ENCODE peak calls at places on chromosome 7, in five cellular contexts. Q is endothelial cell, K is HFFc6, R is GM10248, F is Calu3. T is an unnamed sample.
A peak's percentile ranks its signal among the peaks of the same experiment; 100 is the strongest.

GRCh38 chr7:154978045-154978444 is 24.9 kb downstream of the PAXIP1 start:
- DNase-seq in Q (no peak), K (no peak), R (no peak), F (no peak), T (no peak)

GRCh38 chr7:80324032-80324431 is 187.8 kb downstream of the GNAT3 start:
- DNase-seq in Q (no peak), K (peak; percentile 92), R (no peak), F (peak; percentile 46), T (no peak)

GRCh38 chr7:150342119-150342405 is 633 bp upstream of the RARRES2 start:
- DNase-seq in Q (no peak), K (no peak), R (no peak), F (no peak), T (no peak)

GRCh38 chr7:41731486-41732278 is 28.8 kb upstream of the INHBA start:
- DNase-seq in Q (no peak), K (no peak), R (peak; percentile 52), F (no peak), T (no peak)

GRCh38 chr7:18939771-18940576 is 177.5 kb downstream of the TWIST1 start:
- DNase-seq in Q (no peak), K (no peak), R (no peak), F (no peak), T (no peak)

GRCh38 chr7:28811003-28811402 is 147.1 kb downstream of the TRIL start:
- DNase-seq in Q (no peak), K (no peak), R (no peak), F (no peak), T (no peak)

GRCh38 chr7:27223941-27224590 is 18.5 kb upstream of the EVX1 start:
- DNase-seq in Q (no peak), K (no peak), R (no peak), F (no peak), T (no peak)

GRCh38 chr7:42746226-42746625 is 165.6 kb downstream of the C7orf25 start:
- DNase-seq in Q (no peak), K (no peak), R (no peak), F (no peak), T (no peak)

GRCh38 chr7:32957326-32958045 is at the start of gene FKBP9:
- DNase-seq in Q (peak; percentile 82), K (peak; percentile 72), R (peak; percentile 81), F (peak; percentile 96), T (peak; percentile 88)

GRCh38 chr7:13042605-13043236 is 355.3 kb downstream of the ARL4A start:
- DNase-seq in Q (no peak), K (peak; percentile 8), R (no peak), F (no peak), T (no peak)

GRCh38 chr7:137951700-137952099 is 50.2 kb downstream of the CREB3L2 start:
- DNase-seq in Q (no peak), K (no peak), R (no peak), F (no peak), T (no peak)

GRCh38 chr7:6612819-6613218 is 2.6 kb upstream of the ZNF853 start:
- DNase-seq in Q (no peak), K (no peak), R (no peak), F (no peak), T (no peak)

GRCh38 chr7:150420987-150421674 is 29.3 kb upstream of the GIMAP8 start:
- DNase-seq in Q (peak; percentile 89), K (peak; percentile 65), R (peak; percentile 88), F (peak; percentile 88), T (peak; percentile 86)

GRCh38 chr7:122970740-122971725 is 24.5 kb downstream of the TAS2R16 start:
- DNase-seq in Q (no peak), K (no peak), R (no peak), F (no peak), T (no peak)

GRCh38 chr7:5452937-5453540 is 29.4 kb upstream of the TNRC18 start:
- DNase-seq in Q (no peak), K (peak; percentile 19), R (no peak), F (peak; percentile 41), T (no peak)

GRCh38 chr7:133253522-133253882 is 624 bp downstream of the EXOC4 start:
- DNase-seq in Q (peak; percentile 5), K (no peak), R (no peak), F (peak; percentile 2), T (no peak)

GRCh38 chr7:55013851-55014250 is 5.0 kb upstream of the EGFR start:
- DNase-seq in Q (no peak), K (no peak), R (no peak), F (no peak), T (no peak)

GRCh38 chr7:27101906-27102577 is 441 bp downstream of the HOXA2 start:
- DNase-seq in Q (no peak), K (no peak), R (no peak), F (no peak), T (no peak)

GRCh38 chr7:32513205-32513604 is 17.9 kb downstream of the AVL9 start:
- DNase-seq in Q (no peak), K (no peak), R (no peak), F (no peak), T (no peak)

GRCh38 chr7:103065666-103066065 is 8.9 kb downstream of the FBXL13 start:
- DNase-seq in Q (peak; percentile 74), K (no peak), R (peak; percentile 34), F (peak; percentile 67), T (peak; percentile 86)

GRCh38 chr7:143975617-143976016 is 21.0 kb downstream of the OR2F1 start:
- DNase-seq in Q (no peak), K (peak; percentile 12), R (no peak), F (no peak), T (no peak)

GRCh38 chr7:39589323-39590111 is 23.3 kb downstream of the YAE1 start:
- DNase-seq in Q (peak; percentile 14), K (peak; percentile 78), R (peak; percentile 52), F (peak; percentile 58), T (no peak)

GRCh38 chr7:40483630-40484029 is 348.8 kb downstream of the SUGCT start:
- DNase-seq in Q (no peak), K (no peak), R (no peak), F (no peak), T (no peak)

GRCh38 chr7:44533301-44534055 is 7.7 kb downstream of the NPC1L1 start:
- DNase-seq in Q (no peak), K (no peak), R (peak; percentile 17), F (no peak), T (no peak)

GRCh38 chr7:55150709-55151108 is 131.9 kb downstream of the EGFR start:
- DNase-seq in Q (no peak), K (no peak), R (no peak), F (no peak), T (no peak)

GRCh38 chr7:139505563-139505962 is 17.9 kb upstream of the CLEC2L start:
- DNase-seq in Q (peak; percentile 60), K (peak; percentile 4), R (no peak), F (peak; percentile 13), T (peak; percentile 22)

GRCh38 chr7:84196007-84196551 is 1.5 kb upstream of the SEMA3A start:
- DNase-seq in Q (no peak), K (peak; percentile 53), R (no peak), F (peak; percentile 10), T (no peak)

GRCh38 chr7:20191044-20191867 is 25.9 kb downstream of the MACC1 start:
- DNase-seq in Q (no peak), K (no peak), R (no peak), F (no peak), T (no peak)

GRCh38 chr7:135328526-135328925 is 94.9 kb downstream of the STRA8 start:
- DNase-seq in Q (no peak), K (no peak), R (no peak), F (no peak), T (no peak)

GRCh38 chr7:128835790-128836641 is 5.8 kb downstream of the FLNC start:
- DNase-seq in Q (no peak), K (no peak), R (no peak), F (no peak), T (no peak)

GRCh38 chr7:44964384-44964830 is 14.4 kb downstream of the MYO1G start:
- DNase-seq in Q (no peak), K (no peak), R (no peak), F (no peak), T (peak; percentile 27)

GRCh38 chr7:151166629-151167196 is 781 bp downstream of the GBX1 start:
- DNase-seq in Q (no peak), K (no peak), R (no peak), F (no peak), T (no peak)

GRCh38 chr7:8724080-8724718 is 290.8 kb downstream of the NXPH1 start:
- DNase-seq in Q (peak; percentile 57), K (no peak), R (peak; percentile 54), F (peak; percentile 74), T (peak; percentile 71)
- TF ChIP-seq CTCF in Q (peak; percentile 74), K (peak; percentile 64), R (peak; percentile 75), F (peak; percentile 86), T (peak; percentile 95)

GRCh38 chr7:142405122-142405765 is 147.4 kb upstream of the PRSS58 start:
- DNase-seq in Q (no peak), K (peak; percentile 66), R (no peak), F (no peak), T (no peak)
- TF ChIP-seq CTCF in Q (no peak), K (peak; percentile 49), R (no peak), F (no peak), T (no peak)

GRCh38 chr7:35430547-35431153 is 176.8 kb upstream of the TBX20 start:
- DNase-seq in Q (no peak), K (no peak), R (no peak), F (no peak), T (peak; percentile 52)
- TF ChIP-seq CTCF in Q (peak; percentile 44), K (peak; percentile 58), R (peak; percentile 27), F (peak; percentile 43), T (peak; percentile 89)

GRCh38 chr7:1058821-1059199 is 14.5 kb downstream of the GPR146 start:
- DNase-seq in Q (no peak), K (no peak), R (no peak), F (no peak), T (no peak)
- TF ChIP-seq CTCF in Q (no peak), K (no peak), R (no peak), F (no peak), T (no peak)

GRCh38 chr7:97418312-97418711 is 300.8 kb downstream of the SDHAF3 start:
- DNase-seq in Q (peak; percentile 15), K (no peak), R (no peak), F (no peak), T (no peak)
- TF ChIP-seq CTCF in Q (peak; percentile 31), K (no peak), R (no peak), F (no peak), T (no peak)

GRCh38 chr7:141974831-141975230 is 1.3 kb upstream of the TAS2R38 start:
- DNase-seq in Q (peak; percentile 30), K (no peak), R (no peak), F (peak; percentile 58), T (no peak)
- TF ChIP-seq CTCF in Q (peak; percentile 40), K (peak; percentile 20), R (peak; percentile 23), F (peak; percentile 56), T (peak; percentile 25)

T was measured in BE2C.